ENCODE peak calls at places on chromosomes 3 and 15, in ten cellular contexts. R is ELR; B is glutamatergic neuron; A is renal cortical epithelial cell; T is T-cell; X is MM.1S; E is activated naive CD4-positive, alpha-beta T cell treated with anti-CD3 and anti-CD28 coated beads, Interleukin-2, amount 50 U/mL, for 16 hours; W is MV-4-11; J is hypothalamus; O is uterus. N is an unnamed sample.

GRCh38 chr15:34987623-34987981 is 485 bp downstream of the ZNF770 start:
- DNase-seq in R (no peak), B (peak), A (no peak), T (no peak), X (no peak), E (no peak), W (no peak), J (no peak), O (no peak), N (no peak)

GRCh38 chr15:63719281-63719680 is 114.5 kb downstream of the HERC1 start:
- DNase-seq in R (no peak), B (no peak), A (no peak), T (no peak), X (no peak), E (no peak), W (no peak), J (no peak), O (no peak), N (no peak)

GRCh38 chr3:80533553-80533952 is 765.8 kb upstream of the ROBO1 start:
- DNase-seq in R (peak), B (no peak), A (peak), T (no peak), X (no peak), E (no peak), W (no peak), J (no peak), O (no peak), N (no peak)

GRCh38 chr3:33858131-33858530 is 59.7 kb downstream of the PDCD6IP start:
- DNase-seq in R (peak), B (no peak), A (peak), T (no peak), X (no peak), E (no peak), W (no peak), J (no peak), O (no peak), N (no peak)

GRCh38 chr3:23113455-23114171 is 89.5 kb upstream of the UBE2E2 start:
- DNase-seq in R (peak), B (no peak), A (peak), T (no peak), X (no peak), E (no peak), W (peak), J (no peak), O (peak), N (no peak)

GRCh38 chr3:109023656-109024254 is 70.1 kb upstream of the GUCA1C start:
- DNase-seq in R (peak), B (peak), A (peak), T (peak), X (peak), E (peak), W (peak), J (no peak), O (no peak), N (no peak)

GRCh38 chr15:36738817-36739216 is 159.4 kb downstream of the CDIN1 start:
- DNase-seq in R (no peak), B (no peak), A (no peak), T (no peak), X (no peak), E (no peak), W (no peak), J (no peak), O (no peak), N (no peak)

GRCh38 chr3:33541918-33542317 is 101.7 kb upstream of the UBP1 start:
- DNase-seq in R (peak), B (no peak), A (peak), T (no peak), X (no peak), E (no peak), W (no peak), J (no peak), O (no peak), N (no peak)

GRCh38 chr3:151305081-151305777 is 11.4 kb downstream of the GPR87 start:
- DNase-seq in R (peak), B (no peak), A (peak), T (no peak), X (peak), E (peak), W (no peak), J (peak), O (peak), N (peak)

GRCh38 chr3:141399979-141400971 is 32.0 kb downstream of the ZBTB38 start:
- DNase-seq in R (no peak), B (no peak), A (peak), T (no peak), X (peak), E (no peak), W (no peak), J (no peak), O (no peak), N (no peak)

GRCh38 chr3:13276438-13277129 is 143.5 kb downstream of the NUP210 start:
- DNase-seq in R (no peak), B (peak), A (no peak), T (no peak), X (no peak), E (no peak), W (no peak), J (peak), O (no peak), N (no peak)